ENCODE peak calls at places on chromosomes 6 and 20, in six cellular contexts. B, O, X, Z, C and J are unnamed samples.

GRCh38 chr6:19454296-19454998 is 382.7 kb upstream of the ID4 start:
- DNase-seq in B (no peak), O (no peak), X (no peak), Z (no peak), C (no peak), J (no peak)

GRCh38 chr6:155645328-155645727 is 189.7 kb upstream of the NOX3 start:
- DNase-seq in B (no peak), O (no peak), X (no peak), Z (no peak), C (no peak), J (no peak)

GRCh38 chr6:52904562-52905279 is 4.8 kb downstream of the GSTA3 start:
- DNase-seq in B (peak), O (no peak), X (no peak), Z (no peak), C (no peak), J (no peak)

GRCh38 chr6:106546322-106547052 is 82.8 kb downstream of the RTN4IP1 start:
- DNase-seq in B (no peak), O (no peak), X (no peak), Z (no peak), C (no peak), J (no peak)

GRCh38 chr20:49668181-49668877 is 45.3 kb downstream of the B4GALT5 start:
- DNase-seq in B (no peak), O (no peak), X (peak), Z (peak), C (no peak), J (no peak)

GRCh38 chr6:69881322-69882151 is 15.2 kb downstream of the COL19A1 start:
- DNase-seq in B (no peak), O (no peak), X (no peak), Z (no peak), C (no peak), J (no peak)

GRCh38 chr6:141133836-141134235 is 998.9 kb upstream of the GJE1 start:
- DNase-seq in B (no peak), O (no peak), X (no peak), Z (no peak), C (no peak), J (no peak)

GRCh38 chr6:134190883-134191282 is 127.0 kb downstream of the SGK1 start:
- DNase-seq in B (no peak), O (no peak), X (no peak), Z (no peak), C (no peak), J (no peak)

GRCh38 chr6:124977067-124977908 is 15.1 kb downstream of the RNF217 start:
- DNase-seq in B (no peak), O (no peak), X (no peak), Z (no peak), C (no peak), J (no peak)

GRCh38 chr20:15900443-15900842 is 672.8 kb downstream of the KIF16B start:
- DNase-seq in B (no peak), O (no peak), X (no peak), Z (no peak), C (no peak), J (no peak)

GRCh38 chr20:50304501-50304856 is 113.8 kb downstream of the CEBPB start:
- DNase-seq in B (no peak), O (no peak), X (no peak), Z (no peak), C (no peak), J (peak)

GRCh38 chr6:79421707-79422484 is 115.3 kb downstream of the LCA5 start:
- DNase-seq in B (no peak), O (no peak), X (no peak), Z (no peak), C (no peak), J (no peak)

GRCh38 chr20:39800548-39800947 is 838.4 kb downstream of the DHX35 start:
- DNase-seq in B (no peak), O (no peak), X (no peak), Z (no peak), C (no peak), J (peak)

GRCh38 chr20:43984587-43984986 is 69.9 kb downstream of the TOX2 start:
- DNase-seq in B (no peak), O (no peak), X (no peak), Z (no peak), C (no peak), J (no peak)

GRCh38 chr6:84776392-84776791 is 12.0 kb upstream of the TBX18 start:
- DNase-seq in B (no peak), O (no peak), X (no peak), Z (no peak), C (no peak), J (no peak)

GRCh38 chr6:119575721-119576120 is 226.2 kb upstream of the MAN1A1 start:
- DNase-seq in B (no peak), O (no peak), X (no peak), Z (no peak), C (no peak), J (no peak)

GRCh38 chr20:47231382-47232042 is 125.0 kb downstream of the ZMYND8 start:
- DNase-seq in B (no peak), O (no peak), X (no peak), Z (no peak), C (no peak), J (no peak)

GRCh38 chr6:79188885-79189505 is 45.5 kb downstream of the HMGN3 start:
- DNase-seq in B (no peak), O (no peak), X (no peak), Z (no peak), C (no peak), J (no peak)

GRCh38 chr6:32668226-32668747 is 1.8 kb upstream of the HLA-DQB1 start:
- DNase-seq in B (peak), O (no peak), X (peak), Z (peak), C (no peak), J (no peak)

GRCh38 chr6:154893927-154894326 is 101.2 kb upstream of the TIAM2 start:
- DNase-seq in B (no peak), O (no peak), X (no peak), Z (no peak), C (no peak), J (no peak)

GRCh38 chr6:136510782-136511181 is 39.4 kb downstream of the MAP7 start:
- DNase-seq in B (no peak), O (no peak), X (no peak), Z (peak), C (no peak), J (no peak)

GRCh38 chr6:125102901-125103300 is 50.7 kb upstream of the TPD52L1 start:
- DNase-seq in B (no peak), O (no peak), X (no peak), Z (no peak), C (no peak), J (no peak)

GRCh38 chr6:139863356-139863755 is 488.9 kb upstream of the CITED2 start:
- DNase-seq in B (no peak), O (no peak), X (no peak), Z (no peak), C (no peak), J (no peak)

GRCh38 chr6:33313105-33313708 is 671 bp downstream of the TAPBP start:
- DNase-seq in B (no peak), O (no peak), X (no peak), Z (no peak), C (peak), J (no peak)

GRCh38 chr6:140441256-140441655 is 1066.8 kb upstream of the CITED2 start:
- DNase-seq in B (peak), O (no peak), X (no peak), Z (no peak), C (no peak), J (peak)

GRCh38 chr6:153084393-153084792 is 46.7 kb downstream of the RGS17 start:
- DNase-seq in B (no peak), O (no peak), X (no peak), Z (no peak), C (no peak), J (no peak)

GRCh38 chr6:44000164-44000842 is 126.9 kb downstream of the MRPL14 start:
- DNase-seq in B (no peak), O (no peak), X (no peak), Z (peak), C (peak), J (peak)

GRCh38 chr20:51710503-51710902 is 57.7 kb downstream of the ATP9A start:
- DNase-seq in B (no peak), O (no peak), X (no peak), Z (no peak), C (no peak), J (no peak)

GRCh38 chr6:152552616-152553209 is 84.4 kb downstream of the SYNE1 start:
- DNase-seq in B (peak), O (no peak), X (no peak), Z (no peak), C (peak), J (peak)

GRCh38 chr6:54621285-54621684 is 225.3 kb upstream of the FAM83B start:
- DNase-seq in B (no peak), O (no peak), X (no peak), Z (no peak), C (no peak), J (no peak)

GRCh38 chr6:154261688-154262397 is 94.8 kb downstream of the IPCEF1 start:
- DNase-seq in B (no peak), O (no peak), X (no peak), Z (no peak), C (no peak), J (no peak)

GRCh38 chr6:118894425-118895240 is 681 bp downstream of the ASF1A start:
- DNase-seq in B (peak), O (peak), X (peak), Z (peak), C (peak), J (peak)

GRCh38 chr6:150420428-150420827 is 51.6 kb downstream of the IYD start:
- DNase-seq in B (no peak), O (no peak), X (no peak), Z (no peak), C (no peak), J (no peak)